ENCODE peak calls at places on chromosome 15, in seven cellular contexts. One of them, this sample, is unnamed.

GRCh38 chr15:97504031-97504430 is 456.5 kb upstream of the ARRDC4 start:
- DNase-seq in A549: peak
- DNase-seq in adrenal gland: no peak
- DNase-seq in GM23248: no peak
- DNase-seq in AG10803: no peak
- DNase-seq in iPS-NIHi11: no peak
- DNase-seq in caudate nucleus: no peak
- DNase-seq in this sample: no peak

GRCh38 chr15:29695486-29696167 is 126.6 kb downstream of the TJP1 start:
- DNase-seq in A549: peak
- DNase-seq in adrenal gland: no peak
- DNase-seq in GM23248: no peak
- DNase-seq in AG10803: no peak
- DNase-seq in iPS-NIHi11: no peak
- DNase-seq in caudate nucleus: no peak
- DNase-seq in this sample: no peak

GRCh38 chr15:101178414-101178813 is 73.4 kb downstream of the CHSY1 start:
- DNase-seq in A549: no peak
- DNase-seq in adrenal gland: no peak
- DNase-seq in GM23248: no peak
- DNase-seq in AG10803: no peak
- DNase-seq in iPS-NIHi11: no peak
- DNase-seq in caudate nucleus: no peak
- DNase-seq in this sample: no peak

GRCh38 chr15:26842391-26842790 is 24.5 kb upstream of the GABRA5 start:
- DNase-seq in A549: no peak
- DNase-seq in adrenal gland: no peak
- DNase-seq in GM23248: no peak
- DNase-seq in AG10803: no peak
- DNase-seq in iPS-NIHi11: no peak
- DNase-seq in caudate nucleus: no peak
- DNase-seq in this sample: no peak

GRCh38 chr15:38874464-38874863 is 309.9 kb upstream of the RASGRP1 start:
- DNase-seq in A549: peak
- DNase-seq in adrenal gland: no peak
- DNase-seq in GM23248: no peak
- DNase-seq in AG10803: peak
- DNase-seq in iPS-NIHi11: no peak
- DNase-seq in caudate nucleus: no peak
- DNase-seq in this sample: no peak

GRCh38 chr15:56244237-56244810 is 645 bp upstream of the RFX7 start:
- DNase-seq in A549: peak
- DNase-seq in adrenal gland: peak
- DNase-seq in GM23248: peak
- DNase-seq in AG10803: peak
- DNase-seq in iPS-NIHi11: peak
- DNase-seq in caudate nucleus: peak
- DNase-seq in this sample: peak

GRCh38 chr15:79091204-79091867 is 756 bp upstream of the RASGRF1 start:
- DNase-seq in A549: peak
- DNase-seq in adrenal gland: no peak
- DNase-seq in GM23248: peak
- DNase-seq in AG10803: no peak
- DNase-seq in iPS-NIHi11: peak
- DNase-seq in caudate nucleus: no peak
- DNase-seq in this sample: peak

GRCh38 chr15:65383991-65384390 is 6.2 kb upstream of the IGDCC3 start:
- DNase-seq in A549: no peak
- DNase-seq in adrenal gland: no peak
- DNase-seq in GM23248: no peak
- DNase-seq in AG10803: no peak
- DNase-seq in iPS-NIHi11: no peak
- DNase-seq in caudate nucleus: no peak
- DNase-seq in this sample: no peak